ENCODE peak calls at places on chromosomes 4 and X, in five cellular contexts. Y is putamen; A is Kasumi-1; C is mesothelial cell of epicardium; N is activated CD4-positive, alpha-beta T cell treated with anti-CD3 and anti-CD28 coated beads, Interleukin-2, amount 10 ng/mL, durations not matched to agents 7 days and 5 days. J is an unnamed sample.

GRCh38 chrX:23656684-23657083 is 10.6 kb upstream of the PRDX4 start:
- DNase-seq in C (no peak), Y (no peak), N (no peak), A (no peak), J (no peak)

GRCh38 chr4:21763865-21764264 is 184.7 kb downstream of the KCNIP4 start:
- DNase-seq in Y (no peak), A (no peak), N (no peak), C (no peak), J (no peak)

GRCh38 chr4:39715788-39716187 is 17.9 kb downstream of the UBE2K start:
- DNase-seq in N (no peak), Y (no peak), A (no peak), C (no peak), J (no peak)

GRCh38 chr4:185640809-185641675 is 105.7 kb upstream of the PDLIM3 start:
- DNase-seq in N (no peak), C (no peak), A (peak; percentile 78), Y (peak; percentile 53), J (peak; percentile 36)

GRCh38 chr4:114217150-114217817 is 237.8 kb upstream of the ARSJ start:
- DNase-seq in A (no peak), C (no peak), N (no peak), Y (no peak), J (no peak)

GRCh38 chr4:188959424-188959823 is 820.2 kb downstream of the TRIML1 start:
- DNase-seq in N (no peak), C (no peak), A (no peak), Y (no peak), J (no peak)

GRCh38 chr4:71540749-71541269 is 202.0 kb downstream of the SLC4A4 start:
- DNase-seq in N (no peak), A (peak; percentile 5), Y (no peak), C (no peak), J (no peak)

GRCh38 chrX:101417190-101417589 is 9.2 kb downstream of the HNRNPH2 start:
- DNase-seq in N (no peak), C (no peak), A (no peak), Y (no peak), J (no peak)

GRCh38 chr4:72375050-72375736 is 193.8 kb downstream of the ADAMTS3 start:
- DNase-seq in N (no peak), Y (no peak), A (peak; percentile 34), C (no peak), J (no peak)

GRCh38 chrX:118396113-118396512 is 50.2 kb downstream of the WDR44 start:
- DNase-seq in Y (no peak), C (no peak), A (no peak), N (no peak), J (no peak)

J was measured in body of pancreas.